ENCODE peak calls at places on chromosomes 2 and 18, in seven cellular contexts. S is IMR-90, C is mesendoderm, L is neuronal stem cell, M is trophoblast cell, F is H1, U is mesenchymal stem cell. R is an unnamed sample.

GRCh38 chr18:47522359-47522758 is 270.9 kb upstream of the SKOR2 start:
- DNase-seq in S (no peak), M (no peak), L (no peak), F (no peak), C (no peak), U (no peak), R (no peak)

GRCh38 chr2:109164739-109165221 is 35.8 kb downstream of the SH3RF3 start:
- DNase-seq in C (no peak), U (peak; percentile 80), L (no peak), F (no peak), M (no peak), S (peak; percentile 78), R (no peak)

GRCh38 chr18:79056827-79057367 is 12.3 kb upstream of the ATP9B start:
- DNase-seq in L (no peak), S (no peak), F (no peak), M (no peak), U (no peak), C (no peak), R (no peak)

GRCh38 chr18:55096261-55097026 is 137.2 kb upstream of the CCDC68 start:
- DNase-seq in L (peak; percentile 12), C (peak; percentile 83), U (peak; percentile 73), S (peak; percentile 72), F (no peak), M (peak; percentile 46), R (peak; percentile 64)

GRCh38 chr2:142642654-142643053 is 234.8 kb upstream of the KYNU start:
- DNase-seq in F (no peak), S (no peak), C (no peak), U (no peak), M (no peak), L (no peak), R (no peak)

GRCh38 chr18:37302519-37302918 is 263.1 kb downstream of the CELF4 start:
- DNase-seq in C (no peak), S (no peak), F (no peak), M (no peak), U (no peak), L (no peak), R (no peak)

GRCh38 chr2:103363639-103364038 is 601.8 kb downstream of the TMEM182 start:
- DNase-seq in M (no peak), L (no peak), C (no peak), U (no peak), S (no peak), F (no peak), R (no peak)

GRCh38 chr18:32771871-32772499 is 838 bp downstream of the KLHL14 start:
- DNase-seq in S (no peak), L (no peak), M (no peak), C (peak; percentile 52), U (peak; percentile 26), F (no peak), R (peak; percentile 50)

GRCh38 chr2:85887566-85888019 is 1.2 kb downstream of the ST3GAL5 start:
- DNase-seq in L (no peak), S (peak; percentile 40), C (peak; percentile 27), F (no peak), M (peak; percentile 41), U (peak; percentile 78), R (no peak)

GRCh38 chr18:61337527-61337926 is 4.3 kb downstream of the CDH20 start:
- DNase-seq in S (no peak), M (no peak), C (no peak), U (no peak), L (no peak), F (no peak), R (no peak)

GRCh38 chr2:133377021-133377481 is 191.2 kb downstream of the NCKAP5 start:
- DNase-seq in C (no peak), L (no peak), S (peak; percentile 78), F (no peak), U (no peak), M (no peak), R (no peak)

GRCh38 chr2:162840598-162841246 is 2.2 kb upstream of the KCNH7 start:
- DNase-seq in F (peak; percentile 72), U (peak; percentile 79), L (peak; percentile 93), C (peak; percentile 90), S (peak; percentile 38), M (peak; percentile 87), R (peak; percentile 80)

GRCh38 chr18:48796491-48797205 is 154.1 kb downstream of the SMAD7 start:
- DNase-seq in U (no peak), F (no peak), S (no peak), M (no peak), C (no peak), L (no peak), R (no peak)

GRCh38 chr2:136117391-136117841 is 533 bp downstream of the CXCR4 start:
- DNase-seq in S (peak; percentile 26), C (peak; percentile 36), U (peak; percentile 34), M (peak; percentile 51), F (no peak), L (peak; percentile 61), R (peak; percentile 47)

GRCh38 chr2:210188190-210188589 is 17.0 kb upstream of the KANSL1L start:
- DNase-seq in F (no peak), C (no peak), U (no peak), S (no peak), L (no peak), M (no peak), R (no peak)

GRCh38 chr2:88620015-88620414 is 7.2 kb downstream of the EIF2AK3 start:
- DNase-seq in S (no peak), U (no peak), M (no peak), L (no peak), F (no peak), C (no peak), R (no peak)

GRCh38 chr2:217419075-217419671 is 559.3 kb upstream of the TNP1 start:
- DNase-seq in L (no peak), C (no peak), S (no peak), U (no peak), M (no peak), F (no peak), R (no peak)

GRCh38 chr2:48865704-48866103 is 110.2 kb upstream of the LHCGR start:
- DNase-seq in C (peak; percentile 13), F (no peak), U (no peak), L (no peak), M (no peak), S (no peak), R (no peak)

GRCh38 chr18:13112982-13113381 is 105.6 kb upstream of the LDLRAD4 start:
- DNase-seq in F (peak; percentile 64), C (peak; percentile 94), U (peak; percentile 50), L (peak; percentile 63), M (peak; percentile 32), S (peak; percentile 51), R (peak; percentile 88)

GRCh38 chr18:47151457-47151856 is 1.2 kb upstream of the HDHD2 start:
- DNase-seq in C (peak; percentile 35), U (no peak), S (no peak), F (no peak), M (no peak), L (no peak), R (no peak)

GRCh38 chr2:226123307-226123706 is 676.3 kb downstream of the IRS1 start:
- DNase-seq in S (no peak), L (no peak), U (no peak), F (no peak), M (no peak), C (no peak), R (no peak)

DNA sequence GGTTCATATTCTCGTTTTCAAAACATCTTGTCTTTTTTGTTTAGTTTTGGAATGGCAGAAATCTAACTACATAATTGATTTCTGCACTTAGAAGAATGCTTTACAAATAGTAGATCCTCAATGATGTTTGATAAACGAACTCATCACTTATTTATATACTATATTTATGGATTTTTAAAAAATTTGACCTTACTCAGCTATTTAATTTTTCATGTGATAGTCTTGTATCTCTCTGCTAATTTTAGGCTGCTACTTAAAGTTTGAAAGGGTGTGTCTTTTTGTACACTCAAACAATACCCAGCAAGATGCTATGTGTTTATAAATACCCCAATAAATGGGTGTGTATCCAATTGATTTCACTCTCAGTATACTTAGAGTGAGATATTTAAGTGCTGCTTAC is 86.9 kb downstream of the EHBP1 start:
- DNase-seq in L (no peak), F (no peak), M (no peak), S (no peak), U (no peak), C (no peak), R (no peak)
- H3K4me1 ChIP-seq in L (no peaks in the 10 kb centered on the region), F (no peaks in the 10 kb centered on the region), M (no peaks in the 10 kb centered on the region), S (peaks cover 4% of the 10 kb centered on the region), U (peaks cover 1% of the 10 kb centered on the region), C (no peaks in the 10 kb centered on the region), R (no peaks in the 10 kb centered on the region)

DNA sequence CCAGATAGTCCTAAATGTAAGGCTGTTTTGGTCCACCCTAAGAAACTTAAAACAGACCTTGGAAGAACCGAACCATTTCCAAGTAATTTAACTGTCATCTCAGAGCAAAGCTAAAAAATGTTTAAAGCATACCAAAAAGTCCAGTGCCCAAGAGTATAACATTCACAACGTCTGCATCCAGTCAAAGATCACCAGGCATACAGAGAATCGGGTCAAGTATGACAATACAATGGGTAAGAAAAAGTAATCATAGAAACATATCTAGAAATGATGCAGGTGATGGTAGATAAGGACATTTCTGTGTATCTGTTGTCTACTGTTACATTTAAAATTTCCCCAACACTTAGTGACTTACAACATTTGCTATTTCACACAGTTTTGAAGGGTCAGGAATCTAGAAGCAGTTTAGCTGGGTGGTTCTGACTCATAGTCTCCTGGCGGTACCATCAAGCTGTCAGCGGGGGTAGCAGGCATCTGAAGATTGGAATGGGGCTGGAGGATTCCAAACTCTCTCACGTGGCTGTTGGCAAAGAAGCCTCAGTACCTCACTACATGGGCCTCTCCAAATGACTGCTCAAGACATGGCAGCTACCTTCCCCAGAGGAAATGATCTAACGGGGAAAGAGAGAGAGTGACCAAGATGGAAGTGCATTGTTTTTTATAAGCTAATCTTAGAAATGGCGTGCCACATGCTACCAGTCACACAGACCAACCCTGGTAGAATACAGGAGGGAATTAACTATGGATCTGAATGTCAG is 36.6 kb upstream of the DYNC2LI1 start:
- DNase-seq in L (no peak), M (peak; percentile 97), F (no peak), C (peak; percentile 82), S (peak; percentile 90), U (peak; percentile 73), R (no peak)
- H2BK5ac ChIP-seq in L (no peak overlapping the region), M (no peak overlapping the region), F (no peak overlapping the region), C (no peak overlapping the region), S (peak overlapping the region; percentile 84), U (peak overlapping the region; percentile 96), R (no peak overlapping the region)

DNA sequence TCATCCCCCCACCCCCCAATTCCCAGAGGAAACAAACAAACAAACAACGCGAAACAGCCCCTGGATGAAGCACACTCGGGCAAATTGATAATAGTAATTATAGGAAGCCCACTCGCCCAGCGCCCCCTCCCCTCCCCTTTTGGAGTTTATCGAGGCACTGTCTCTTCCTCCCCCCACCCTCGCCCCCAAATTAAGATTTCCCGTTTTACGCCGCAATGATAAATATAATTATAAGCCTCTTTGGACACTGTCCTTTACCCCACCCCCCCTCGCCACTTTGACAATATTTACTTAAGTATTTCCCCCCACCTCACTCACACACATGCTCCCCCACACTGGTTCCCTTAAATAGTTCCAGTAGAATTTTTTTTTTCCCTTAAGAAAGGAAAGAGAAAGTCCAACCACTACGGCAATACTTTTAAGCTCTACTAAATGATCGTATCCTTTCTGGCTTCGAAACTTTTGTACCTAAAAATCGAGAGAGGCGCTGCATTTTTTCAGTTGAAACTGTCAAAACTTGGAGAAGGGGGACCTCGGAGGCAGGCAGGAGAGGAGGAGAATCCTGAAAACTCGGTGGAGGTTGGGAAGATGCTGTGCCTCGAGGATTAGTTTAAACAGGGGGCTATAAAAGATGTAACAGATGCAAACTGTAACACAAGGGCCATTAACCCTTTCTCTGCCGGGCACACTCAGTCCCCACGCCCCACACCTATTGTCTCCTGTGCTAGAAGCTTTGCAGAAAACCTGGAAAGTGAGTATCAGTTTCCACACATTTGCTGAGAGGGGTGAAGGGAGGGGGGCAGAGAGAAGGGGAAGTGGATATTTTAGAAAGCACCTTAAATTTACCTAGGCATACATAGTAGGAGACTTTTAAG is 1.9 kb downstream of the ZEB2 start:
- DNase-seq in L (no peak), M (no peak), U (no peak), C (peak; percentile 49), S (no peak), F (no peak), R (no peak)
- H3K4me1 ChIP-seq in L (peaks cover 47% of the 10 kb centered on the region), M (peaks cover 3% of the 10 kb centered on the region), U (peaks cover 9% of the 10 kb centered on the region), C (peaks cover 4% of the 10 kb centered on the region), S (peaks cover 4% of the 10 kb centered on the region), F (peaks cover 7% of the 10 kb centered on the region), R (peaks cover 7% of the 10 kb centered on the region)

GRCh38 chr2:157193461-157193860 is 64.0 kb upstream of the GALNT5 start:
- DNase-seq in L (no peak), S (no peak), C (no peak), F (no peak), M (no peak), U (no peak), R (no peak)
- H2BK5ac ChIP-seq in L (no peak overlapping the region), S (peak overlapping the region; percentile 57), C (no peak overlapping the region), F (no peak overlapping the region), M (no peak overlapping the region), U (no peak overlapping the region), R (no peak overlapping the region)